ENCODE peak calls at places on chromosomes 6 and 20, in nine cellular contexts. S is MG63, U is tibial nerve, P is hepatocyte, O is pancreas, K is colonic mucosa, Y is foreskin fibroblast, A is fibroblast of the aortic adventitia, J is endodermal cell. H is an unnamed sample.

GRCh38 chr6:122400121-122400450 is 634 bp downstream of the HSF2 start:
- DNase-seq in K (no peak), U (no peak), A (peak; percentile 8), P (no peak), J (no peak), O (no peak), Y (peak; percentile 4), S (peak; percentile 27), H (no peak)

GRCh38 chr6:142891454-142891853 is 53.5 kb downstream of the HIVEP2 start:
- DNase-seq in A (no peak), U (no peak), J (no peak), Y (no peak), P (no peak), K (no peak), S (no peak), O (no peak), H (no peak)

GRCh38 chr20:31930758-31931157 is 21.1 kb downstream of the PDRG1 start:
- DNase-seq in J (no peak), O (no peak), A (no peak), P (no peak), S (no peak), K (no peak), Y (no peak), U (no peak), H (no peak)

GRCh38 chr6:136962661-136963060 is 40.6 kb downstream of the SLC35D3 start:
- DNase-seq in S (no peak), A (no peak), O (no peak), U (no peak), P (no peak), Y (no peak), J (no peak), K (peak; percentile 71), H (no peak)

GRCh38 chr6:1230281-1230680 is 81.6 kb upstream of the FOXQ1 start:
- DNase-seq in J (no peak), O (no peak), P (no peak), A (no peak), S (no peak), K (no peak), Y (no peak), U (no peak), H (no peak)

GRCh38 chr6:116217069-116217468 is 36.8 kb downstream of the TSPYL4 start:
- DNase-seq in K (no peak), Y (no peak), A (peak; percentile 70), O (no peak), U (no peak), J (no peak), P (peak; percentile 52), S (no peak), H (peak; percentile 23)

GRCh38 chr20:23269954-23270353 is 80.6 kb upstream of the NXT1 start:
- DNase-seq in O (no peak), P (no peak), J (peak; percentile 70), K (no peak), U (no peak), A (no peak), S (no peak), Y (no peak), H (no peak)

GRCh38 chr20:39985276-39985675 is 703.8 kb downstream of the MAFB start:
- DNase-seq in A (no peak), O (no peak), K (no peak), U (no peak), Y (no peak), S (no peak), P (no peak), J (no peak), H (no peak)

GRCh38 chr20:24977797-24978196 is 14.8 kb downstream of the APMAP start:
- DNase-seq in Y (no peak), S (no peak), U (no peak), J (no peak), A (no peak), K (no peak), O (no peak), P (no peak), H (no peak)

GRCh38 chr6:4637691-4638433 is 138.3 kb upstream of the CDYL start:
- DNase-seq in Y (peak; percentile 31), S (no peak), O (no peak), K (no peak), J (no peak), U (no peak), A (peak; percentile 77), P (peak; percentile 39), H (no peak)

GRCh38 chr20:56624786-56625681 is 4.1 kb upstream of the TFAP2C start:
- DNase-seq in S (no peak), K (no peak), P (no peak), J (peak; percentile 80), Y (no peak), A (no peak), U (no peak), O (no peak), H (no peak)

GRCh38 chr6:149147191-149147590 is 170.3 kb upstream of the TAB2 start:
- DNase-seq in P (no peak), A (peak; percentile 31), J (no peak), O (no peak), U (no peak), Y (no peak), S (no peak), K (no peak), H (no peak)

GRCh38 chr20:7579888-7580287 is 360.4 kb downstream of the HAO1 start:
- DNase-seq in S (no peak), A (peak; percentile 19), J (no peak), Y (no peak), K (no peak), O (no peak), U (no peak), P (no peak), H (no peak)

GRCh38 chr6:96186516-96187195 is 170.9 kb downstream of the FUT9 start:
- DNase-seq in U (no peak), Y (no peak), O (no peak), J (no peak), K (no peak), S (no peak), A (no peak), P (no peak), H (no peak)

GRCh38 chr6:9766240-9766915 is 648.5 kb downstream of the TFAP2A start:
- DNase-seq in J (no peak), S (peak; percentile 44), K (no peak), U (no peak), Y (peak; percentile 38), A (peak; percentile 63), O (no peak), P (peak; percentile 28), H (peak; percentile 0)

GRCh38 chr20:17542481-17542880 is 11.3 kb upstream of the BFSP1 start:
- DNase-seq in J (no peak), O (no peak), P (no peak), U (no peak), K (no peak), S (no peak), Y (no peak), A (no peak), H (no peak)

GRCh38 chr20:57400262-57400701 is 9.1 kb downstream of the RBM38 start:
- DNase-seq in O (peak; percentile 41), J (no peak), Y (no peak), A (no peak), S (no peak), U (no peak), K (no peak), P (no peak), H (no peak)

GRCh38 chr6:84269947-84270733 is 42.7 kb upstream of the CEP162 start:
- DNase-seq in S (no peak), P (peak; percentile 56), U (no peak), O (no peak), K (no peak), J (no peak), Y (no peak), A (peak; percentile 13), H (no peak)
- H3K4me3 ChIP-seq in S (no peak overlapping the region), P (no peak overlapping the region), U (no peak overlapping the region), O (no peak overlapping the region), K (no peak overlapping the region), J (no peak overlapping the region), Y (no peak overlapping the region), A (no peak overlapping the region), H (no peak overlapping the region)

DNA sequence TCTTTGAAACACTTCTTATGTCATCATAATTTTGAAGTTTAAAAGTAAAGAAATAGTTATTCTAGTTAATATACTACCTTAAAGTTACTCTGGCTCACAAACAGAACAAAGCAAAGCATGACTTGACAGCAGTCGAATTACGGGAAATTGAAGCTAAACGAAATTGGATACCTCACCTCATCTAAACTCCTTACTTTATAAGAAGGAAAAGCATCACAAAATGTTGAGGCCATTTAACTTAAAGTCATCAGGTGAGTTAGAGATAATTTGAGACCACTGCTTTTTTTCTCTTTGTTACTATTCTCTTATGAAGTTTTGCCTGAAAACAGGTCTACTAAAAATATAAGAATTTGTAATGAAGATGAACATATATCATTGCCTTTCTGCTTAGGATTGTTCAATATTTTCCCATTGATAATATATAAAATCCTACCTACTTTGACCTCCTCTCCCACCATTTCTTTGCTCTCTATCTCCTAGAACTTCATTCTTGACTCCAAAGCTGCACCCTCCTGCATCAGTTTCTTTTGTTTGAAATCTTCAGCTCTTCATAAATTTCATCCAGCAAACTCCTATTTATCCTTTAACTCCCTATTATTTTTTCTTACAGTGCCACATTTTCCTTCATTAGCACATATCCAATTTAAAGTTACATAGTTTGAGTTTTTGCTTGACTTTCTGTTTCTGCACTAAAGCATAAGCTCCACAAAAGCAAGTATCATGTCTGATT is 510.7 kb upstream of the ZNF337 start:
- DNase-seq in J (no peak), Y (no peak), P (no peak), A (no peak), S (no peak), O (no peak), U (no peak), K (no peak), H (no peak)
- H3K4me3 ChIP-seq in J (no peak overlapping the region), Y (peak overlapping the region; percentile 38), P (no peak overlapping the region), A (no peak overlapping the region), S (peak overlapping the region; percentile 43), O (no peak overlapping the region), U (peak overlapping the region; percentile 57), K (no peak overlapping the region), H (no peak overlapping the region)

DNA sequence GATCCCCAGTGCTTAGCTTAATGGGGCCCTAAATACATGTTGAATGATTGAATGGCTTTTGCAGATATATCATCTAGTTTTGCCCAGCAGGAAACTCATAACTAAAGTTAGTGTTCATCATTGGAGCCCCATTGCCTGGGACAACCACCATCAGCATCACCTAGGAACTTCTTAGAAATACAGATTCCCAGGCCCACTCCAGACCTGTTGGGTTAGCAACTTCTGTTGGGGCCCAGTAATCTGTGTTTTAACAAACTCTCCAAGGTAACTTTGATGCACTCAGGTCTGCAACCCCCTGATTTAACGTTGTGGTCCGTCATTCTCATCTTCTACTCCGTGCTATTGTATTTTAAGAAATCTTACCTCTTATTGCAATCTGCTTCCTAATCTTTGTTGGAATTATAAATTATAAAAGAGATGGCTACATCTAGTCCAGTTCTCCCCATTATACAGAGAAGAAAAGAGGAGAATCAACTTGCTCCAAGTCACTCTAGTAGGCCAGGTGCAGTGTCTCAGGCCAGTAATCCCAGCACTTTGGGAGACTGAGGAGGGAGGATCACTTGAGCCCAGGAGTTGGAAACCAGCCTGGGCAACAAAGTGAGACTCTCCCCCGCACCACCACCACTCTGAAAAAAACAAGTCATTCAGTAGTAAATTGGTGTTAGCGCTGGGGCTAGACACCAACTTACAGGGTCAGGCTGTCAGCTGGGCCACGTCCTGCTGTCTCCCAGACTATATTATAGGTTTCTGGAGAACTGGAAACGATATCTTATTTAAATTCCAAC is 13.7 kb downstream of the FOXP4 start:
- DNase-seq in O (no peak), Y (no peak), P (no peak), U (no peak), A (no peak), S (no peak), K (no peak), J (no peak), H (no peak)
- H3K4me3 ChIP-seq in O (peak overlapping the region; percentile 42), Y (no peak overlapping the region), P (no peak overlapping the region), U (no peak overlapping the region), A (no peak overlapping the region), S (no peak overlapping the region), K (peak overlapping the region; percentile 23), J (peak overlapping the region; percentile 71), H (peak overlapping the region; percentile 37)

GRCh38 chr6:127464161-127464880 is 5.1 kb upstream of the KIAA0408 start:
- DNase-seq in J (no peak), K (no peak), P (no peak), U (peak; percentile 20), Y (peak; percentile 64), O (no peak), S (peak; percentile 75), A (peak; percentile 90), H (peak; percentile 88)
- H3K4me3 ChIP-seq in J (no peak overlapping the region), K (no peak overlapping the region), P (no peak overlapping the region), U (no peak overlapping the region), Y (no peak overlapping the region), O (no peak overlapping the region), S (no peak overlapping the region), A (no peak overlapping the region), H (no peak overlapping the region)